ENCODE peak calls at places on chromosome X, in seven cellular contexts. D is NCI-H524; G is stimulated activated CD4-positive, alpha-beta T cell treated with anti-CD3 and anti-CD28 coated beads, TNF-alpha, amount 100 ng/mL, for 48 hours; M is CD4-positive, alpha-beta T cell; J is A549; R is HuH-7.5; W is cardiac muscle cell. A is an unnamed sample.
A peak's percentile ranks its signal among the peaks of the same experiment; 100 is the strongest.

GRCh38 chrX:153991013-153991580 is 18.5 kb downstream of the TMEM187 start:
- DNase-seq in D (no peak), W (no peak), R (no peak), G (no peak), M (no peak), J (no peak), A (no peak)

GRCh38 chrX:10949541-10949940 is 161.6 kb upstream of the HCCS start:
- DNase-seq in D (no peak), G (no peak), W (no peak), M (no peak), J (no peak), R (no peak), A (no peak)

GRCh38 chrX:1535241-1536041 is 1.5 kb downstream of the P2RY8 start:
- DNase-seq in J (no peak), G (no peak), W (no peak), D (no peak), M (no peak), R (no peak), A (no peak)

GRCh38 chrX:125132274-125132673 is 187.4 kb upstream of the TEX13C start:
- DNase-seq in W (no peak), J (peak; percentile 3), M (no peak), D (no peak), G (no peak), R (no peak), A (no peak)

GRCh38 chrX:91434351-91435168 is at the start of gene PABPC5:
- DNase-seq in R (no peak), W (peak; percentile 76), J (no peak), D (peak; percentile 81), G (no peak), M (no peak), A (no peak)

GRCh38 chrX:283115-283845 is 2.1 kb downstream of the PLCXD1 start:
- DNase-seq in D (no peak), M (peak; percentile 88), J (peak; percentile 95), W (peak; percentile 90), R (no peak), G (peak; percentile 79), A (peak; percentile 96)

GRCh38 chrX:112819013-112819635 is 21.5 kb downstream of the AMOT start:
- DNase-seq in J (no peak), D (no peak), M (no peak), G (no peak), W (peak; percentile 78), R (no peak), A (peak; percentile 14)

GRCh38 chrX:123422875-123423274 is 238.8 kb downstream of the GRIA3 start:
- DNase-seq in W (peak; percentile 36), G (no peak), M (no peak), D (no peak), J (peak; percentile 3), R (no peak), A (no peak)

GRCh38 chrX:44012484-44013096 is 39.4 kb upstream of the NDP start:
- DNase-seq in J (peak; percentile 31), G (peak; percentile 24), W (peak; percentile 50), R (no peak), D (no peak), M (no peak), A (peak; percentile 48)

GRCh38 chrX:43559643-43560042 is 96.5 kb upstream of the MAOA start:
- DNase-seq in M (peak; percentile 12), D (peak; percentile 44), W (peak; percentile 61), G (no peak), R (no peak), J (peak; percentile 10), A (peak; percentile 15)

GRCh38 chrX:107537815-107538214 is 88.4 kb downstream of the FRMPD3 start:
- DNase-seq in W (peak; percentile 61), R (peak; percentile 11), D (peak; percentile 44), J (peak; percentile 21), M (peak; percentile 23), G (peak; percentile 3), A (no peak)

GRCh38 chrX:74449937-74450330 is 28.6 kb downstream of the SLC16A2 start:
- DNase-seq in M (no peak), R (no peak), J (no peak), D (no peak), W (peak; percentile 10), G (no peak), A (no peak)

GRCh38 chrX:47059142-47059874 is 18.9 kb upstream of the RGN start:
- DNase-seq in M (no peak), J (no peak), D (no peak), G (no peak), W (no peak), R (no peak), A (no peak)

GRCh38 chrX:12309733-12310054 is 171.4 kb downstream of the FRMPD4 start:
- DNase-seq in W (no peak), J (no peak), M (no peak), G (no peak), R (no peak), D (no peak), A (no peak)

GRCh38 chrX:39073131-39073530 is 271.9 kb downstream of the MID1IP1 start:
- DNase-seq in J (no peak), D (no peak), W (no peak), G (no peak), R (no peak), M (no peak), A (no peak)

GRCh38 chrX:151228935-151229334 is 52.6 kb downstream of the GPR50 start:
- DNase-seq in M (no peak), R (no peak), W (no peak), J (no peak), D (no peak), G (no peak), A (no peak)

GRCh38 chrX:37796805-37797204 is 16.9 kb downstream of the CYBB start:
- DNase-seq in J (no peak), G (no peak), R (no peak), W (no peak), D (no peak), M (no peak), A (no peak)

A was measured in HTR-8/SVneo.